ENCODE peak calls at places on chromosomes 4 and X, in ten cellular contexts. D, S, F, A, B, C, V, O, R and M are unnamed samples.
A peak's percentile ranks its signal among the peaks of the same experiment; 100 is the strongest.

GRCh38 chrX:91435465-91435864 is 826 bp downstream of the PABPC5 start:
- DNase-seq in D (no peak), S (no peak), F (no peak), A (no peak), B (no peak), C (no peak), V (no peak), O (no peak), R (no peak), M (no peak)

GRCh38 chrX:151815461-151815860 is 80.9 kb downstream of the CNGA2 start:
- DNase-seq in D (no peak), S (no peak), F (no peak), A (no peak), B (no peak), C (no peak), V (no peak), O (no peak), R (no peak), M (no peak)

GRCh38 chr4:158996669-158997074 is 106.2 kb upstream of the RAPGEF2 start:
- DNase-seq in D (no peak), S (peak; percentile 49), F (no peak), A (no peak), B (no peak), C (no peak), V (peak; percentile 99), O (no peak), R (no peak), M (no peak)

GRCh38 chrX:111411591-111412371 is at the start of gene DCX:
- DNase-seq in D (no peak), S (no peak), F (no peak), A (no peak), B (no peak), C (no peak), V (no peak), O (no peak), R (no peak), M (no peak)

GRCh38 chrX:109782994-109783711 is 50.1 kb upstream of the ACSL4 start:
- DNase-seq in D (no peak), S (no peak), F (peak; percentile 55), A (no peak), B (no peak), C (no peak), V (no peak), O (no peak), R (no peak), M (no peak)

GRCh38 chrX:40109288-40110008 is 11.7 kb upstream of the BCOR start:
- DNase-seq in D (no peak), S (peak; percentile 37), F (peak; percentile 69), A (no peak), B (peak; percentile 81), C (peak; percentile 57), V (no peak), O (no peak), R (peak; percentile 40), M (peak; percentile 19)

GRCh38 chr4:7280906-7281305 is 88.6 kb downstream of the SORCS2 start:
- DNase-seq in D (no peak), S (no peak), F (no peak), A (no peak), B (no peak), C (no peak), V (peak; percentile 76), O (no peak), R (no peak), M (no peak)

GRCh38 chrX:118847676-118848075 is 24.1 kb downstream of the ZCCHC12 start:
- DNase-seq in D (no peak), S (peak; percentile 51), F (peak; percentile 25), A (no peak), B (no peak), C (peak; percentile 41), V (peak; percentile 33), O (no peak), R (no peak), M (peak; percentile 44)

GRCh38 chrX:146396409-146396808 is 413.2 kb upstream of the CXorf51B start:
- DNase-seq in D (no peak), S (no peak), F (no peak), A (no peak), B (no peak), C (no peak), V (no peak), O (no peak), R (no peak), M (no peak)